ENCODE peak calls at places on chromosomes 3 and 15, in nine cellular contexts. One of them, this sample, is unnamed.
A peak's percentile ranks its signal among the peaks of the same experiment; 100 is the strongest.

GRCh38 chr3:187519428-187519890 is 150.7 kb downstream of the SST start:
- DNase-seq in nephron progenitor cell: no peak
- DNase-seq in NCI-H1092: no peak
- DNase-seq in lung: no peak
- DNase-seq in neural crest cell: no peak
- DNase-seq in Kasumi-1: peak; percentile 3
- DNase-seq in Calu3: no peak
- DNase-seq in right cardiac atrium: no peak
- DNase-seq in osteocyte: no peak
- DNase-seq in this sample: no peak

GRCh38 chr3:124620600-124621063 is 109.6 kb upstream of the UMPS start:
- DNase-seq in nephron progenitor cell: no peak
- DNase-seq in NCI-H1092: no peak
- DNase-seq in lung: peak; percentile 35
- DNase-seq in neural crest cell: no peak
- DNase-seq in Kasumi-1: peak; percentile 41
- DNase-seq in Calu3: peak; percentile 26
- DNase-seq in right cardiac atrium: no peak
- DNase-seq in osteocyte: no peak
- DNase-seq in this sample: no peak

GRCh38 chr3:35739181-35739809 is 100.0 kb downstream of the ARPP21 start:
- DNase-seq in nephron progenitor cell: peak; percentile 13
- DNase-seq in NCI-H1092: no peak
- DNase-seq in lung: no peak
- DNase-seq in neural crest cell: no peak
- DNase-seq in Kasumi-1: no peak
- DNase-seq in Calu3: no peak
- DNase-seq in right cardiac atrium: no peak
- DNase-seq in osteocyte: no peak
- DNase-seq in this sample: no peak

GRCh38 chr3:98986073-98986472 is 84.6 kb upstream of the DCBLD2 start:
- DNase-seq in nephron progenitor cell: peak; percentile 48
- DNase-seq in NCI-H1092: no peak
- DNase-seq in lung: no peak
- DNase-seq in neural crest cell: peak; percentile 16
- DNase-seq in Kasumi-1: no peak
- DNase-seq in Calu3: no peak
- DNase-seq in right cardiac atrium: peak; percentile 39
- DNase-seq in osteocyte: no peak
- DNase-seq in this sample: no peak

GRCh38 chr3:55343486-55344357 is 143.4 kb downstream of the WNT5A start:
- DNase-seq in nephron progenitor cell: no peak
- DNase-seq in NCI-H1092: no peak
- DNase-seq in lung: no peak
- DNase-seq in neural crest cell: no peak
- DNase-seq in Kasumi-1: no peak
- DNase-seq in Calu3: no peak
- DNase-seq in right cardiac atrium: no peak
- DNase-seq in osteocyte: no peak
- DNase-seq in this sample: no peak

GRCh38 chr3:183312433-183312832 is 59.4 kb downstream of the B3GNT5 start:
- DNase-seq in nephron progenitor cell: no peak
- DNase-seq in NCI-H1092: no peak
- DNase-seq in lung: no peak
- DNase-seq in neural crest cell: no peak
- DNase-seq in Kasumi-1: no peak
- DNase-seq in Calu3: no peak
- DNase-seq in right cardiac atrium: no peak
- DNase-seq in osteocyte: no peak
- DNase-seq in this sample: no peak

GRCh38 chr3:33067484-33067883 is 29.5 kb downstream of the GLB1 start:
- DNase-seq in nephron progenitor cell: no peak
- DNase-seq in NCI-H1092: no peak
- DNase-seq in lung: no peak
- DNase-seq in neural crest cell: no peak
- DNase-seq in Kasumi-1: no peak
- DNase-seq in Calu3: peak; percentile 10
- DNase-seq in right cardiac atrium: no peak
- DNase-seq in osteocyte: no peak
- DNase-seq in this sample: no peak

GRCh38 chr3:24166518-24166917 is 221.4 kb downstream of the NR1D2 start:
- DNase-seq in nephron progenitor cell: no peak
- DNase-seq in NCI-H1092: no peak
- DNase-seq in lung: no peak
- DNase-seq in neural crest cell: no peak
- DNase-seq in Kasumi-1: no peak
- DNase-seq in Calu3: no peak
- DNase-seq in right cardiac atrium: no peak
- DNase-seq in osteocyte: no peak
- DNase-seq in this sample: no peak

GRCh38 chr3:171283248-171284222 is 176.7 kb downstream of the TNIK start:
- DNase-seq in nephron progenitor cell: no peak
- DNase-seq in NCI-H1092: no peak
- DNase-seq in lung: no peak
- DNase-seq in neural crest cell: no peak
- DNase-seq in Kasumi-1: no peak
- DNase-seq in Calu3: no peak
- DNase-seq in right cardiac atrium: peak; percentile 58
- DNase-seq in osteocyte: no peak
- DNase-seq in this sample: no peak

GRCh38 chr15:49468440-49468839 is 45.4 kb downstream of the FGF7 start:
- DNase-seq in nephron progenitor cell: no peak
- DNase-seq in NCI-H1092: no peak
- DNase-seq in lung: no peak
- DNase-seq in neural crest cell: no peak
- DNase-seq in Kasumi-1: no peak
- DNase-seq in Calu3: no peak
- DNase-seq in right cardiac atrium: no peak
- DNase-seq in osteocyte: no peak
- DNase-seq in this sample: no peak

GRCh38 chr15:31870336-31871158 is 159.8 kb upstream of the CHRNA7 start:
- DNase-seq in nephron progenitor cell: peak; percentile 94
- DNase-seq in NCI-H1092: peak; percentile 71
- DNase-seq in lung: peak; percentile 82
- DNase-seq in neural crest cell: peak; percentile 79
- DNase-seq in Kasumi-1: peak; percentile 45
- DNase-seq in Calu3: peak; percentile 60
- DNase-seq in right cardiac atrium: peak; percentile 95
- DNase-seq in osteocyte: peak; percentile 94
- DNase-seq in this sample: peak; percentile 78

GRCh38 chr3:45929042-45929679 is 14.1 kb upstream of the CXCR6 start:
- DNase-seq in nephron progenitor cell: peak; percentile 64
- DNase-seq in NCI-H1092: no peak
- DNase-seq in lung: no peak
- DNase-seq in neural crest cell: peak; percentile 44
- DNase-seq in Kasumi-1: peak; percentile 62
- DNase-seq in Calu3: peak; percentile 58
- DNase-seq in right cardiac atrium: peak; percentile 65
- DNase-seq in osteocyte: no peak
- DNase-seq in this sample: peak; percentile 64

GRCh38 chr3:179801263-179801662 is 148.4 kb downstream of the USP13 start:
- DNase-seq in nephron progenitor cell: no peak
- DNase-seq in NCI-H1092: no peak
- DNase-seq in lung: no peak
- DNase-seq in neural crest cell: no peak
- DNase-seq in Kasumi-1: no peak
- DNase-seq in Calu3: no peak
- DNase-seq in right cardiac atrium: no peak
- DNase-seq in osteocyte: no peak
- DNase-seq in this sample: no peak

GRCh38 chr3:65971281-65972252 is 67.2 kb downstream of the MAGI1 start:
- DNase-seq in nephron progenitor cell: no peak
- DNase-seq in NCI-H1092: no peak
- DNase-seq in lung: no peak
- DNase-seq in neural crest cell: no peak
- DNase-seq in Kasumi-1: no peak
- DNase-seq in Calu3: no peak
- DNase-seq in right cardiac atrium: no peak
- DNase-seq in osteocyte: no peak
- DNase-seq in this sample: no peak

GRCh38 chr3:152331018-152331541 is 62.4 kb downstream of the MBNL1 start:
- DNase-seq in nephron progenitor cell: no peak
- DNase-seq in NCI-H1092: no peak
- DNase-seq in lung: no peak
- DNase-seq in neural crest cell: no peak
- DNase-seq in Kasumi-1: no peak
- DNase-seq in Calu3: peak; percentile 74
- DNase-seq in right cardiac atrium: peak; percentile 47
- DNase-seq in osteocyte: no peak
- DNase-seq in this sample: no peak

GRCh38 chr3:187966141-187966540 is 187.8 kb upstream of the LPP start:
- DNase-seq in nephron progenitor cell: no peak
- DNase-seq in NCI-H1092: no peak
- DNase-seq in lung: no peak
- DNase-seq in neural crest cell: no peak
- DNase-seq in Kasumi-1: no peak
- DNase-seq in Calu3: no peak
- DNase-seq in right cardiac atrium: no peak
- DNase-seq in osteocyte: no peak
- DNase-seq in this sample: no peak

GRCh38 chr3:15038306-15038705 is 26.8 kb downstream of the MRPS25 start:
- DNase-seq in nephron progenitor cell: no peak
- DNase-seq in NCI-H1092: no peak
- DNase-seq in lung: no peak
- DNase-seq in neural crest cell: no peak
- DNase-seq in Kasumi-1: no peak
- DNase-seq in Calu3: no peak
- DNase-seq in right cardiac atrium: no peak
- DNase-seq in osteocyte: no peak
- DNase-seq in this sample: no peak